ENCODE peak calls at places on chromosomes 5 and 9, in five cellular contexts. One of them, this sample, is unnamed.

GRCh38 chr5:77452351-77452750 is 39.8 kb downstream of the WDR41 start:
- DNase-seq in Panc1: no peak
- DNase-seq in OCI-LY7: no peak
- DNase-seq in A673: no peak
- DNase-seq in lower lobe of right lung: no peak
- DNase-seq in this sample: no peak

GRCh38 chr9:105138306-105138801 is 106.1 kb upstream of the SLC44A1 start:
- DNase-seq in OCI-LY7: no peak
- DNase-seq in A673: no peak
- DNase-seq in lower lobe of right lung: no peak
- DNase-seq in Panc1: no peak
- DNase-seq in this sample: no peak

GRCh38 chr5:74262810-74263209 is 377.7 kb downstream of the ENC1 start:
- DNase-seq in OCI-LY7: no peak
- DNase-seq in lower lobe of right lung: no peak
- DNase-seq in Panc1: no peak
- DNase-seq in A673: no peak
- DNase-seq in this sample: no peak

GRCh38 chr5:178502401-178503100 is 87.6 kb downstream of the COL23A1 start:
- DNase-seq in A673: no peak
- DNase-seq in Panc1: no peak
- DNase-seq in lower lobe of right lung: no peak
- DNase-seq in OCI-LY7: no peak
- DNase-seq in this sample: no peak

GRCh38 chr9:137602661-137603060 is 2.8 kb upstream of the ARRDC1 start:
- DNase-seq in A673: peak; percentile 59
- DNase-seq in lower lobe of right lung: no peak
- DNase-seq in Panc1: no peak
- DNase-seq in OCI-LY7: peak; percentile 42
- DNase-seq in this sample: no peak

GRCh38 chr9:105264380-105264779 is 19.9 kb downstream of the SLC44A1 start:
- DNase-seq in OCI-LY7: no peak
- DNase-seq in A673: no peak
- DNase-seq in Panc1: no peak
- DNase-seq in lower lobe of right lung: no peak
- DNase-seq in this sample: no peak

GRCh38 chr5:133356386-133357331 is 255.7 kb downstream of the FSTL4 start:
- DNase-seq in lower lobe of right lung: no peak
- DNase-seq in A673: no peak
- DNase-seq in OCI-LY7: no peak
- DNase-seq in Panc1: no peak
- DNase-seq in this sample: no peak

GRCh38 chr9:97809666-97810344 is 43.2 kb upstream of the FOXE1 start:
- DNase-seq in A673: peak; percentile 31
- DNase-seq in OCI-LY7: no peak
- DNase-seq in lower lobe of right lung: no peak
- DNase-seq in Panc1: no peak
- DNase-seq in this sample: no peak

GRCh38 chr9:126641118-126641851 is 27.6 kb downstream of the LMX1B start:
- DNase-seq in lower lobe of right lung: no peak
- DNase-seq in A673: no peak
- DNase-seq in OCI-LY7: no peak
- DNase-seq in Panc1: no peak
- DNase-seq in this sample: no peak

GRCh38 chr9:78368236-78368635 is 71.3 kb downstream of the PSAT1 start:
- DNase-seq in OCI-LY7: no peak
- DNase-seq in Panc1: no peak
- DNase-seq in lower lobe of right lung: no peak
- DNase-seq in A673: no peak
- DNase-seq in this sample: no peak

GRCh38 chr9:4955836-4956235 is 29.2 kb upstream of the JAK2 start:
- DNase-seq in Panc1: no peak
- DNase-seq in A673: no peak
- DNase-seq in lower lobe of right lung: no peak
- DNase-seq in OCI-LY7: no peak
- DNase-seq in this sample: no peak

DNA sequence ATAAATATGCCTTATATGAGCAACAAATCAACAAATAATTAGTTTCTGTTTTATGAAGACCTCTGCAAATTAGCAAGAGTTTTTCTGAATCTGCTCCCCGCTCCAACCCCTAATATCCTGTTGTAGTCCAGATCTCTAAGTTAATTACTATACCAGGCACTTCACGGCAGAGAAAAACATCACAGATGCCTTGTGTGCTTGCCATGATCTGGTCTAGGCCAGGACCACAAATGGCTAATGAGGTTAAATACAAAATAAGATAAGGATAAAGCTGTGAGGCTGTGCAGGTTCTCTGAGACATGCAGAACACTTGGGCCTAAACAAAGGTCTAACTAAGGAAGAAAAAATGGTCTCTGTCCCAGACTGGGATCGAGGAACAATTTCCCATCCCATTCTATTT is 150.8 kb downstream of the SLIT3 start:
- DNase-seq in A673: no peak
- DNase-seq in lower lobe of right lung: no peak
- DNase-seq in Panc1: no peak
- DNase-seq in OCI-LY7: no peak
- DNase-seq in this sample: no peak
- H3K4me1 ChIP-seq in A673: no peaks in the 10 kb centered on the region
- H3K4me1 ChIP-seq in lower lobe of right lung: no peaks in the 10 kb centered on the region
- H3K4me1 ChIP-seq in Panc1: no peaks in the 10 kb centered on the region
- H3K4me1 ChIP-seq in OCI-LY7: no peaks in the 10 kb centered on the region
- H3K4me1 ChIP-seq in this sample: no peaks in the 10 kb centered on the region

GRCh38 chr9:127958728-127959127 is 21.1 kb upstream of the DPM2 start:
- DNase-seq in lower lobe of right lung: no peak
- DNase-seq in A673: no peak
- DNase-seq in OCI-LY7: no peak
- DNase-seq in Panc1: no peak
- DNase-seq in this sample: no peak

GRCh38 chr9:127959841-127960409 is 20.9 kb downstream of the EEIG1 start:
- DNase-seq in A673: no peak
- DNase-seq in OCI-LY7: no peak
- DNase-seq in lower lobe of right lung: no peak
- DNase-seq in Panc1: no peak
- DNase-seq in this sample: no peak

GRCh38 chr9:127954831-127955293 is 17.2 kb upstream of the DPM2 start:
- DNase-seq in lower lobe of right lung: no peak
- DNase-seq in Panc1: no peak
- DNase-seq in A673: no peak
- DNase-seq in OCI-LY7: no peak
- DNase-seq in this sample: no peak

GRCh38 chr9:127953768-127954505 is 16.3 kb upstream of the DPM2 start:
- DNase-seq in Panc1: no peak
- DNase-seq in OCI-LY7: no peak
- DNase-seq in A673: no peak
- DNase-seq in lower lobe of right lung: no peak
- DNase-seq in this sample: no peak

GRCh38 chr9:127955294-127956015 is 17.8 kb upstream of the DPM2 start:
- DNase-seq in Panc1: peak; percentile 91
- DNase-seq in lower lobe of right lung: peak; percentile 82
- DNase-seq in A673: no peak
- DNase-seq in OCI-LY7: peak; percentile 81
- DNase-seq in this sample: no peak
- TF ChIP-seq CTCF in Panc1: no peak
- TF ChIP-seq CTCF in lower lobe of right lung: peak; percentile 29
- TF ChIP-seq CTCF in A673: peak; percentile 37
- TF ChIP-seq CTCF in OCI-LY7: peak; percentile 80
- TF ChIP-seq CTCF in this sample: peak; percentile 10

GRCh38 chr5:10902145-10902544 is 141.1 kb upstream of the DAP start:
- DNase-seq in Panc1: no peak
- DNase-seq in lower lobe of right lung: no peak
- DNase-seq in OCI-LY7: no peak
- DNase-seq in A673: no peak
- DNase-seq in this sample: no peak
- H3K4me1 ChIP-seq in Panc1: no peaks in the 10 kb centered on the region
- H3K4me1 ChIP-seq in lower lobe of right lung: no peaks in the 10 kb centered on the region
- H3K4me1 ChIP-seq in OCI-LY7: no peaks in the 10 kb centered on the region
- H3K4me1 ChIP-seq in A673: no peaks in the 10 kb centered on the region
- H3K4me1 ChIP-seq in this sample: peaks cover 2% of the 10 kb centered on the region

DNA sequence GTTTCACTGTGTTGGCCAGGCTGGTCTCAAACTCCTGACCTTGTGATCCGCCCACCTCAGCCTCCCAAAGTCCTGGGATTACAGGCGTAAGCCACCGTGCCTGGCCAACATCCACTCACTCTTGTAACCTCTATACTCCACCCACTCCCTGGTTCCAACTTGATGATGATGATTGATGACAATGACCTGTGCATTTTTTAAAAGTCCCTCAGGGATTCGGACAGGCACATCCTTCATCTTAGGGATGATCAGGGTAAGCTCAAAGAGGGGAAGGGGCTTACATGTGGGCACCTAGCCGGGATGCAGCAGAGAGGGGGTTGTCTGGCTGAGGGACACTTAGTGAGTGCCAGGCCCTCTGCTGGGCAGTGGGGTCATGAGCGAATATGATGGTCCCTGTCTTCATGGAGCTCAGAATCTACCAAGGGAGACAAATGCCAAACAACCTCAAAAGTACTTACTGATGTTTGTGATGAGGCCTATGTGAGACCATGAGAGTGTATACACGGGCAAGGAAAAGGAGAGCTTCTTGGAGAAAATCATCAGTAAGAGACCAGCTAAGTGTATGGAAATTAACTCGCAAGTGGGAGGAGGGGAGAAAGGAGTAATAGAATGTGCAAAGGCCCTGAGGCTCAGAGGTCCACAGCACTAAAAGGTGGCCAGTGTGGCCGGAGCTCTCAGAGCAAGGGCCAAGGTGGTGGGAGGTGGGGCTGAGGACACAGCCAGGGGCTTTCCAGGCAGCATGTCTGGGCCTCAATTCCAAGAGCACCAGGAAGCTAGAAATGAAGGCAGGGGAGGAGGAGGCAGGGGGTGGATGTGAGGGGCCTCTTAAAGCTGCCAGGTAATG is 27.4 kb downstream of the LHX2 start:
- DNase-seq in lower lobe of right lung: no peak
- DNase-seq in A673: no peak
- DNase-seq in Panc1: no peak
- DNase-seq in OCI-LY7: no peak
- DNase-seq in this sample: no peak
- TF ChIP-seq CTCF in lower lobe of right lung: no peak
- TF ChIP-seq CTCF in A673: no peak
- TF ChIP-seq CTCF in Panc1: peak; percentile 44
- TF ChIP-seq CTCF in OCI-LY7: no peak
- TF ChIP-seq CTCF in this sample: no peak

GRCh38 chr9:129901922-129902321 is 66.7 kb downstream of the USP20 start:
- DNase-seq in OCI-LY7: no peak
- DNase-seq in Panc1: no peak
- DNase-seq in lower lobe of right lung: no peak
- DNase-seq in A673: no peak
- DNase-seq in this sample: no peak
- H3K4me1 ChIP-seq in OCI-LY7: peaks cover 3% of the 10 kb centered on the region
- H3K4me1 ChIP-seq in Panc1: no peaks in the 10 kb centered on the region
- H3K4me1 ChIP-seq in lower lobe of right lung: peaks cover 8% of the 10 kb centered on the region
- H3K4me1 ChIP-seq in A673: peaks cover 8% of the 10 kb centered on the region
- H3K4me1 ChIP-seq in this sample: no peaks in the 10 kb centered on the region

GRCh38 chr9:114913217-114913616 is 17.2 kb downstream of the TNFSF8 start:
- DNase-seq in OCI-LY7: no peak
- DNase-seq in A673: no peak
- DNase-seq in lower lobe of right lung: no peak
- DNase-seq in Panc1: no peak
- DNase-seq in this sample: no peak

GRCh38 chr9:114911167-114911821 is 19.1 kb downstream of the TNFSF8 start:
- DNase-seq in lower lobe of right lung: no peak
- DNase-seq in OCI-LY7: no peak
- DNase-seq in Panc1: no peak
- DNase-seq in A673: peak; percentile 72
- DNase-seq in this sample: no peak

GRCh38 chr9:114910541-114910940 is 19.9 kb downstream of the TNFSF8 start:
- DNase-seq in A673: no peak
- DNase-seq in OCI-LY7: peak; percentile 68
- DNase-seq in lower lobe of right lung: no peak
- DNase-seq in Panc1: no peak
- DNase-seq in this sample: no peak

GRCh38 chr9:114909657-114910056 is 20.7 kb downstream of the TNFSF8 start:
- DNase-seq in OCI-LY7: peak; percentile 72
- DNase-seq in A673: no peak
- DNase-seq in Panc1: no peak
- DNase-seq in lower lobe of right lung: no peak
- DNase-seq in this sample: no peak

DNA sequence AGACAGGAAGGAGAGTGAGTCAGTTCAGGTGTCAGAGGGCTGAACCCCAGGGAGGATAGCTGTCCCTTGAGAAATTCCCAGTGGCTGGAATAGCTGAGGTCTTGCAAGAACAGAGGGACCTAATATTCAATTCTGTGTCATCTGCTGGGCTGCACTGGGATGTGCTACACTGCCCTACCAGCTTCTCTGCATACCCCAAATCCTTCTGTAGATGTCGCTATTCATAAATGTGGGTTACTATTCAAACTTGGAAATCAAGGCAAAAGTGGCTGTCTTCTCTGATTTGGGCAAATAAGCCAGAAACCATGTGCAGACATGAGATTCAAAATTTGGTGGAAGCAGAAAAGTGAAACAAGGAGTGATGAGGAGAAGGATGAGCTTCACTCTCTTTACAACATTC is 16.3 kb downstream of the TNFSF8 start:
- DNase-seq in OCI-LY7: no peak
- DNase-seq in lower lobe of right lung: no peak
- DNase-seq in A673: peak; percentile 50
- DNase-seq in Panc1: no peak
- DNase-seq in this sample: no peak
- TF ChIP-seq CTCF in OCI-LY7: peak; percentile 76
- TF ChIP-seq CTCF in lower lobe of right lung: no peak
- TF ChIP-seq CTCF in A673: peak; percentile 68
- TF ChIP-seq CTCF in Panc1: peak; percentile 27
- TF ChIP-seq CTCF in this sample: no peak

DNA sequence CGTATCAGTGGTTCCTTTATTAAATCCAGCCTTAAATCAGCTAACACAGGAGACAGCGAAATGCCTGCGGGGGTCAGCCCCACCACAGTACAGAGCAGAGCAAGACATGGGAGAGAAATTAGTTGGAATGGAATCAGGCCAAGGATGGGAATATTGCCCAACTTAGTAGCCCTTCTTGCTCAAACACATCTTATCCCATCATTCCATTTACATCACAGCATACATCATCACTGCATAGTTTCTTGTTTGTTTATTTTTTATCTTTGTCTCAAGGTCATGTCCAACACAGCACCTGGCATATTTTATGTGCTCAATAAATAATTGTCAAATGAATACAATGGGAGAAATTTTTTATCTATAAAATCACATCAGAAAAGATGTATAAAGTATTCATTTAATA is 34.3 kb upstream of the DAB2 start:
- DNase-seq in A673: no peak
- DNase-seq in OCI-LY7: no peak
- DNase-seq in lower lobe of right lung: no peak
- DNase-seq in Panc1: no peak
- DNase-seq in this sample: no peak
- H3K4me1 ChIP-seq in A673: no peaks in the 10 kb centered on the region
- H3K4me1 ChIP-seq in OCI-LY7: no peaks in the 10 kb centered on the region
- H3K4me1 ChIP-seq in lower lobe of right lung: peaks cover 7% of the 10 kb centered on the region
- H3K4me1 ChIP-seq in Panc1: no peaks in the 10 kb centered on the region
- H3K4me1 ChIP-seq in this sample: no peaks in the 10 kb centered on the region

GRCh38 chr9:120868676-120869359 is 8.2 kb downstream of the PHF19 start:
- DNase-seq in Panc1: no peak
- DNase-seq in OCI-LY7: peak; percentile 95
- DNase-seq in A673: peak; percentile 96
- DNase-seq in lower lobe of right lung: peak; percentile 99
- DNase-seq in this sample: peak; percentile 99
- TF ChIP-seq CTCF in Panc1: peak; percentile 77
- TF ChIP-seq CTCF in OCI-LY7: peak; percentile 81
- TF ChIP-seq CTCF in A673: peak; percentile 72
- TF ChIP-seq CTCF in lower lobe of right lung: peak; percentile 51
- TF ChIP-seq CTCF in this sample: no peak